ENCODE peak calls at places on chromosomes 11 and 22, in seven cellular contexts. L is transverse colon; J is activated CD8-positive, alpha-beta T cell treated with anti-CD3 and anti-CD28 coated beads for 36 hours; E is RWPE1; B is fibroblast of pulmonary artery; F is cardiac fibroblast; A is cardiac muscle cell. M is an unnamed sample.

GRCh38 chr11:44138286-44138685 is 42.8 kb downstream of the EXT2 start:
- DNase-seq in L (no peak), J (no peak), E (no peak), B (no peak), F (no peak), A (no peak), M (no peak)

GRCh38 chr22:27985323-27986275 is 66.5 kb upstream of the PITPNB start:
- DNase-seq in L (no peak), J (no peak), E (no peak), B (no peak), F (no peak), A (no peak), M (no peak)

GRCh38 chr11:64253043-64253442 is 1.7 kb downstream of the PLCB3 start:
- DNase-seq in L (no peak), J (no peak), E (no peak), B (no peak), F (no peak), A (no peak), M (no peak)

GRCh38 chr11:108788565-108789199 is 123.8 kb downstream of the DDX10 start:
- DNase-seq in L (no peak), J (no peak), E (no peak), B (peak; percentile 66), F (peak; percentile 70), A (peak; percentile 65), M (peak; percentile 24)

GRCh38 chr11:108511851-108512474 is 13.8 kb upstream of the POGLUT3 start:
- DNase-seq in L (no peak), J (no peak), E (peak; percentile 21), B (peak; percentile 33), F (peak; percentile 2), A (peak; percentile 19), M (no peak)

GRCh38 chr11:34830035-34830434 is 86.1 kb downstream of the APIP start:
- DNase-seq in L (no peak), J (no peak), E (no peak), B (no peak), F (no peak), A (no peak), M (no peak)

GRCh38 chr22:37710675-37711074 is 13.8 kb downstream of the TRIOBP start:
- DNase-seq in L (no peak), J (no peak), E (no peak), B (no peak), F (no peak), A (no peak), M (no peak)

GRCh38 chr11:133082453-133082781 is 449.9 kb downstream of the OPCML start:
- DNase-seq in L (peak; percentile 26), J (peak; percentile 41), E (no peak), B (peak; percentile 6), F (peak; percentile 2), A (peak; percentile 7), M (no peak)

GRCh38 chr22:23365524-23365923 is 185.2 kb downstream of the BCR start:
- DNase-seq in L (no peak), J (no peak), E (no peak), B (no peak), F (no peak), A (no peak), M (no peak)

GRCh38 chr11:102989379-102990047 is 34.0 kb upstream of the MMP13 start:
- DNase-seq in L (no peak), J (no peak), E (no peak), B (no peak), F (no peak), A (no peak), M (no peak)

GRCh38 chr11:12318791-12319733 is 58.3 kb upstream of the PARVA start:
- DNase-seq in L (no peak), J (no peak), E (no peak), B (peak; percentile 51), F (peak; percentile 69), A (peak; percentile 58), M (no peak)

GRCh38 chr11:83571301-83571700 is 285.1 kb upstream of the CCDC90B start:
- DNase-seq in L (no peak), J (no peak), E (no peak), B (peak; percentile 6), F (peak; percentile 40), A (peak; percentile 19), M (no peak)

GRCh38 chr11:60396790-60397189 is 531 bp downstream of the MS4A14 start:
- DNase-seq in L (no peak), J (no peak), E (no peak), B (no peak), F (no peak), A (no peak), M (peak; percentile 27)

GRCh38 chr11:62402226-62402625 is 16.6 kb upstream of the SCGB1A1 start:
- DNase-seq in L (peak; percentile 49), J (peak; percentile 61), E (no peak), B (no peak), F (no peak), A (no peak), M (no peak)

GRCh38 chr11:128530119-128531091 is 57.0 kb downstream of the ETS1 start:
- DNase-seq in L (peak; percentile 44), J (peak; percentile 33), E (peak; percentile 52), B (peak; percentile 98), F (peak; percentile 97), A (peak; percentile 98), M (no peak)

GRCh38 chr11:12640926-12641849 is 33.0 kb upstream of the TEAD1 start:
- DNase-seq in L (no peak), J (no peak), E (no peak), B (no peak), F (no peak), A (no peak), M (peak; percentile 35)

GRCh38 chr11:131910491-131911387 is 540.3 kb downstream of the NTM start:
- DNase-seq in L (no peak), J (no peak), E (peak; percentile 22), B (peak; percentile 48), F (peak; percentile 63), A (peak; percentile 56), M (peak; percentile 29)

GRCh38 chr22:30867746-30868662 is 100.6 kb downstream of the MORC2 start:
- DNase-seq in L (peak; percentile 3), J (no peak), E (no peak), B (no peak), F (no peak), A (no peak), M (no peak)

GRCh38 chr11:120694706-120695105 is 183.2 kb downstream of the GRIK4 start:
- DNase-seq in L (no peak), J (no peak), E (no peak), B (no peak), F (no peak), A (no peak), M (no peak)

GRCh38 chr11:120695426-120695825 is 183.9 kb downstream of the GRIK4 start:
- DNase-seq in L (no peak), J (no peak), E (no peak), B (no peak), F (no peak), A (no peak), M (no peak)

GRCh38 chr11:120698918-120699317 is 187.4 kb downstream of the GRIK4 start:
- DNase-seq in L (no peak), J (no peak), E (no peak), B (no peak), F (no peak), A (no peak), M (no peak)

DNA sequence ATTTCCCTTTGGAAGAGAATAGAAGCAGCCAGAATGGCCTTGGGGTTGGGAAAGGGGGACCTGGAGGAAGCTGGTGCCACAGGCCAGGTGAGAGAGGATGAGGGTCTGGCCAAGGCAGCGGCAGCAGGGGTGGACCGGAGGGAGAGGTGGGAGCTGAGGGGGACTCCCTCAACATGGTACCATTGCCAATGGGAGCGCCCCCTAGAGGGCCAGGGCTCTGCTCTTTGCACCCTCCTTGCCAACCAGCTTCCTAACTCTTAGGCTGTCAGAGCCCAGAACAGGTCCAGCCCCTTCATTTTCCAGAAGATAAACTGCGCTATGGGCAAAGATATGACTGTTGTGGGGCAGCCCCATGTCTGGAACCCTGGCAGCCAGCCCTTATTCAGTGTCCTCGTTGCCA is 185.0 kb downstream of the GRIK4 start:
- DNase-seq in L (no peak), J (no peak), E (no peak), B (no peak), F (no peak), A (no peak), M (no peak)
- TF ChIP-seq CTCF in L (no peak), J (no peak), E (no peak), B (no peak), F (no peak), A (no peak), M (peak; percentile 21)

GRCh38 chr11:134332782-134333181 is 994 bp downstream of the GLB1L2 start:
- DNase-seq in L (no peak), J (no peak), E (no peak), B (no peak), F (no peak), A (no peak), M (no peak)

GRCh38 chr11:134333312-134333711 is 1.5 kb downstream of the GLB1L2 start:
- DNase-seq in L (no peak), J (no peak), E (no peak), B (peak; percentile 5), F (peak; percentile 8), A (peak; percentile 21), M (no peak)

GRCh38 chr11:134330611-134331564 is 900 bp upstream of the GLB1L2 start:
- DNase-seq in L (no peak), J (no peak), E (no peak), B (no peak), F (no peak), A (no peak), M (no peak)

GRCh38 chr11:134331565-134332188 is at the start of gene GLB1L2:
- DNase-seq in L (peak; percentile 90), J (peak; percentile 72), E (peak; percentile 91), B (peak; percentile 38), F (peak; percentile 43), A (peak; percentile 58), M (peak; percentile 92)

GRCh38 chr11:134332189-134332631 is 422 bp downstream of the GLB1L2 start:
- DNase-seq in L (peak; percentile 53), J (peak; percentile 18), E (no peak), B (no peak), F (no peak), A (no peak), M (no peak)
- TF ChIP-seq CTCF in L (no peak), J (no peak), E (no peak), B (no peak), F (no peak), A (no peak), M (no peak)

GRCh38 chr11:126062679-126063509 is at the start of gene CDON:
- DNase-seq in L (peak; percentile 93), J (peak; percentile 91), E (peak; percentile 100), B (peak; percentile 92), F (peak; percentile 97), A (peak; percentile 97), M (peak; percentile 98)
- TF ChIP-seq CTCF in L (no peak), J (no peak), E (no peak), B (no peak), F (no peak), A (no peak), M (no peak)

GRCh38 chr11:97259884-97260283 is 870.1 kb downstream of the JRKL start:
- DNase-seq in L (no peak), J (no peak), E (no peak), B (no peak), F (no peak), A (no peak), M (no peak)

GRCh38 chr11:97254790-97255189 is 865.0 kb downstream of the JRKL start:
- DNase-seq in L (no peak), J (no peak), E (no peak), B (no peak), F (no peak), A (no peak), M (no peak)

DNA sequence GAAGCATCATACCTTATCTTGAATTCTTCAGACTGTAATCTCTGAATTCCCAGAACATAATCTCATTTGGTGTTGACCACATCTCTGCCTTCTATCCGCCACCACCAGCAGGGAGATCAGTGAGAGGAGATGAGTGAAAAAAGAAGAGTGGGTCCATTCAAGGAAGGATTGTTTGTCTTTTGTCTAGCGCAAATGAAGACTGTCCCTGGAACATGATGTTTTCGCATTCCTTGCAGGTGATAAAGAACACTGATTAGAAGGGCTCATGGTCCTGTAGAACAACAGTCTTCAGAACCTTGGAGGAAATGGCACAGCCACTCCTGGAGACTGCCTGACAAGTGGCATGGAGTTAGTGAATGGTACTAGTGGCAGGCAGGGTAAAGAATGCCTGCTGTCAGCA is 869.6 kb downstream of the JRKL start:
- DNase-seq in L (no peak), J (no peak), E (no peak), B (no peak), F (no peak), A (no peak), M (no peak)
- TF ChIP-seq CTCF in L (no peak), J (no peak), E (no peak), B (no peak), F (no peak), A (no peak), M (no peak)